ENCODE peak calls at places on chromosomes 11 and 22, in four cellular contexts. G is cardiac muscle cell, Q is spleen, P is psoas muscle. S is an unnamed sample.
A peak's percentile ranks its signal among the peaks of the same experiment; 100 is the strongest.

GRCh38 chr11:41497974-41498373 is 38.5 kb upstream of the LRRC4C start:
- DNase-seq in G (no peak), Q (no peak), P (no peak), S (no peak)

GRCh38 chr11:134580635-134581025 is 168.6 kb upstream of the B3GAT1 start:
- DNase-seq in G (no peak), Q (no peak), P (no peak), S (no peak)

GRCh38 chr11:104916442-104916841 is 18.2 kb upstream of the CASP12 start:
- DNase-seq in G (no peak), Q (no peak), P (no peak), S (no peak)

GRCh38 chr22:35930933-35931332 is 97.7 kb downstream of the RBFOX2 start:
- DNase-seq in G (peak; percentile 68), Q (no peak), P (no peak), S (no peak)

GRCh38 chr11:118790357-118791014 is 478 bp downstream of the DDX6 start:
- DNase-seq in G (peak; percentile 66), Q (peak; percentile 93), P (peak; percentile 50), S (peak; percentile 68)

GRCh38 chr11:5719703-5720495 is 16.3 kb upstream of the OR56B1 start:
- DNase-seq in G (no peak), Q (no peak), P (no peak), S (no peak)

GRCh38 chr11:78905756-78906155 is 331.1 kb upstream of the NARS2 start:
- DNase-seq in G (no peak), Q (no peak), P (no peak), S (no peak)

GRCh38 chr22:37273126-37273845 is 9.0 kb upstream of the CYTH4 start:
- DNase-seq in G (no peak), Q (peak; percentile 65), P (no peak), S (no peak)

GRCh38 chr11:119115484-119116234 is 5.7 kb upstream of the HINFP start:
- DNase-seq in G (no peak), Q (peak; percentile 86), P (peak; percentile 51), S (no peak)

GRCh38 chr11:113163291-113164030 is 150.9 kb upstream of the TTC12 start:
- DNase-seq in G (no peak), Q (no peak), P (no peak), S (no peak)

GRCh38 chr11:128724891-128725611 is 31.2 kb downstream of the FLI1 start:
- DNase-seq in G (no peak), Q (no peak), P (no peak), S (no peak)
- TF ChIP-seq CTCF in G (no peak), Q (no peak), P (no peak), S (no peak)

GRCh38 chr22:25853902-25854301 is 111.9 kb downstream of the MYO18B start:
- DNase-seq in G (no peak), Q (no peak), P (no peak), S (no peak)
- H3K4me1 ChIP-seq in G (no peaks in the 10 kb centered on the region), Q (no peaks in the 10 kb centered on the region), P (no peaks in the 10 kb centered on the region), S (no peaks in the 10 kb centered on the region)

GRCh38 chr11:2394818-2395105 is 5.8 kb upstream of the TSSC4 start:
- DNase-seq in G (no peak), Q (no peak), P (no peak), S (no peak)

GRCh38 chr11:2395856-2396255 is 4.7 kb upstream of the TSSC4 start:
- DNase-seq in G (no peak), Q (no peak), P (no peak), S (no peak)

GRCh38 chr11:2395211-2395730 is 5.3 kb upstream of the TSSC4 start:
- DNase-seq in G (no peak), Q (no peak), P (no peak), S (no peak)

GRCh38 chr11:2393111-2393868 is 7.3 kb upstream of the TSSC4 start:
- DNase-seq in G (no peak), Q (no peak), P (no peak), S (no peak)

GRCh38 chr11:2393941-2394817 is 6.4 kb upstream of the TSSC4 start:
- DNase-seq in G (no peak), Q (peak; percentile 92), P (no peak), S (no peak)
- TF ChIP-seq CTCF in G (no peak), Q (no peak), P (no peak), S (no peak)

GRCh38 chr11:93734427-93735222 is 6.7 kb downstream of the TAF1D start:
- DNase-seq in G (no peak), Q (no peak), P (no peak), S (no peak)
- H3K4me1 ChIP-seq in G (peaks cover 12% of the 10 kb centered on the region), Q (peaks cover 24% of the 10 kb centered on the region), P (peaks cover 23% of the 10 kb centered on the region), S (peaks cover 35% of the 10 kb centered on the region)

DNA sequence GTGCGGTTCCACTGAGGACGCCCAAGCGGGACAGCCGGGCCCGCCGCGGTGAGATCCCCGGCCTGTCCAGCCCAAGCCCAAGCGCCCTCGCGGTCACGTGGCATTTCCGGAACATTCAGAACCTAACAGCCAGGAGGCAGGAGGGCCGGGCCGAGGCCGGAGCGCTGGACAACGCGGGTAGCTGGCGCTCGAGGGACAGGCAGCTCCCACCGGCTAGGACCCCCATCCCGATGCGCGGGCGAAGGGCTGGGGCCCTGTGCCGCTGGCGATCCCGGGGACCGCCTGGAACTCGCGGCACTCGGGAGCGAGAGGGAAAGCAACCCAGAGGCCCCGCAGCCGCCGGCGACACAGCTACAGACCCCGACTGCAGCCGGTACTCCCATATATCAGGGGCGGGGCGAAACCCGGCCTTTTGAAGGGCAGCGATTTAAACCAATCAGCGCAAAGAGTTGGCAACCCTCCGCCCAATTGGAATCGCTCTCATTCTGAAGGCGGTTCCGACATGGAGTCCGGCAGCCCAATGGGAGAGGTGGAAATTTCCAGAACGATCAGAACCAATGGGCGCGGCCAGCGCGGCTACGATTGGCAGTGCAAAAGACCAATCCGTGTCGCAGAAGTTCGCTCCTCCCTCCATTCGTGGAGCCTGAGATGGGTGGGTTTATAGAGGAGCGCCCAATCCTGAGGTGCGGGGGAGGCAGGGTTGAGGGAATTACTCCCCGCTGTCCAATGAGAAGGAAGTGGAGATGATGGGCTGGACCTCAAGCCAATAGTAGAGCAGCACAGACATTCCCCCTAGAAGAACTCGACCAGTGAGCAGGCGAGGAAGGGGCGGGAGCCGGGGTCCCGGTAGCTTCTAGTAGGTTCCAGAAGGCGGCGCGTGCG is at the start of gene STIP1:
- DNase-seq in G (peak; percentile 100), Q (peak; percentile 100), P (peak; percentile 98), S (peak; percentile 98)
- TF ChIP-seq CTCF in G (peak; percentile 48), Q (peak; percentile 31), P (peak; percentile 33), S (peak; percentile 27)

GRCh38 chr11:61760946-61761345 is 8.5 kb downstream of the MYRF start:
- DNase-seq in G (no peak), Q (no peak), P (no peak), S (no peak)

GRCh38 chr11:61763930-61764605 is 11.6 kb downstream of the MYRF start:
- DNase-seq in G (no peak), Q (no peak), P (no peak), S (no peak)

GRCh38 chr11:61762798-61763197 is 10.4 kb downstream of the MYRF start:
- DNase-seq in G (peak; percentile 47), Q (no peak), P (no peak), S (no peak)

GRCh38 chr11:61761440-61762163 is 9.2 kb downstream of the MYRF start:
- DNase-seq in G (no peak), Q (no peak), P (no peak), S (no peak)

DNA sequence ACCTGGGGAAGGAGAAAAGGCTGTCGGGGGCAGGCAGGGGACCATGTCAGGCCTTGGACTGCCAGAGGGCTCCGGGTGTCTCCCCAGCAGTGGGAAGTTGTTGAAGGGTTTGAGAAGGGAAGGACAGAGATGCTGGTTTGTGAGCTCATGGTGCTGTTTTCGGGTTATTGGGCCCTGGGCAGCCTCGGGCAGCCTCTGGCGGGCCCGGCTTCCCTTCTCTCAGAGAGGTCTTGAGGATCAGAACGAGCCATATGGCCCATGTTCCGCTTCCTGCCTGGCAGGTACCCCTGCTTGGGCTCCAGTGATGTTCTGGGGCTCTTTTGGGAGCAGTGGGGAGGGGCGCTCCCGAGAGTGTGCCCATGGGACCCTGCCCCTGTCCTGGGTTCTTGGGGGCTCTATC is 9.8 kb downstream of the MYRF start:
- DNase-seq in G (no peak), Q (no peak), P (no peak), S (no peak)
- H3K4me1 ChIP-seq in G (peaks cover 24% of the 10 kb centered on the region), Q (no peaks in the 10 kb centered on the region), P (no peaks in the 10 kb centered on the region), S (no peaks in the 10 kb centered on the region)

GRCh38 chr22:45760682-45761081 is 89.0 kb downstream of the ATXN10 start:
- DNase-seq in G (no peak), Q (no peak), P (no peak), S (no peak)

GRCh38 chr22:45757936-45758335 is 86.3 kb downstream of the ATXN10 start:
- DNase-seq in G (no peak), Q (no peak), P (no peak), S (no peak)

GRCh38 chr22:45756558-45756957 is 84.9 kb downstream of the ATXN10 start:
- DNase-seq in G (no peak), Q (no peak), P (no peak), S (no peak)

GRCh38 chr22:45757068-45757467 is 85.4 kb downstream of the ATXN10 start:
- DNase-seq in G (peak; percentile 87), Q (no peak), P (no peak), S (no peak)

DNA sequence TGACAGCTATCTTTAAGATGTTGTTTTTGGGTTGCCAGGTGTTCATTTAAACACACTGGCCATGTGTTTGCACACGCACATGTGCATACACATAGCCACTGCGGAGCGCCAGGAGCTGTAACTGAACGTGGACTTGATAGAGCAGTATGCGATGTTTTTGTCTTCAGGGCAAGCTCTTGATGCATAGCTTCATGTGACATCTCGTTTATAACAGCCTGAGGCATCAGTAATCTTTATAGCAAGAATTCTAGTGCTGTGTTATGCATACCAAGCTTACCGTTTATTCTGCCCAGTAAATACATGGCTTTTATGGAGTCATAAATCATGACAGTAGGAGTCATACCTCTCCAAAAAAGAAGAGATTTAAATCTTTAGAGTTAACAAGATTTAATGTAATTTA is 87.0 kb downstream of the ATXN10 start:
- DNase-seq in G (no peak), Q (no peak), P (no peak), S (no peak)
- TF ChIP-seq CTCF in G (no peak), Q (no peak), P (no peak), S (no peak)

S was measured in RWPE2.